ENCODE peak calls at places on chromosomes 4 and X, in five cellular contexts. S, Y, Q, G and H are unnamed samples.

GRCh38 chr4:71268156-71268555 is 70.7 kb upstream of the SLC4A4 start:
- DNase-seq in S (no peak), Y (no peak), Q (no peak), G (no peak), H (peak; percentile 48)

GRCh38 chr4:168177546-168178149 is 85.3 kb downstream of the ANXA10 start:
- DNase-seq in S (no peak), Y (no peak), Q (no peak), G (no peak), H (no peak)

GRCh38 chr4:82726601-82727000 is 72.0 kb downstream of the SCD5 start:
- DNase-seq in S (no peak), Y (no peak), Q (no peak), G (no peak), H (no peak)

GRCh38 chrX:54807524-54808108 is at the start of gene MAGED2:
- DNase-seq in S (peak; percentile 62), Y (no peak), Q (peak; percentile 45), G (peak; percentile 46), H (no peak)

GRCh38 chrX:110310896-110311295 is 7.0 kb downstream of the AMMECR1 start:
- DNase-seq in S (peak; percentile 17), Y (no peak), Q (no peak), G (no peak), H (no peak)

GRCh38 chr4:16122784-16123183 is 39.0 kb upstream of the PROM1 start:
- DNase-seq in S (no peak), Y (no peak), Q (no peak), G (no peak), H (no peak)

GRCh38 chrX:2958199-2958598 is 29.1 kb upstream of the ARSD start:
- DNase-seq in S (no peak), Y (no peak), Q (no peak), G (no peak), H (no peak)

GRCh38 chr4:112075129-112075753 is 70.0 kb upstream of the FAM241A start:
- DNase-seq in S (no peak), Y (peak; percentile 75), Q (peak; percentile 60), G (peak; percentile 66), H (peak; percentile 33)

GRCh38 chrX:154546354-154547244 is at the start of gene G6PD:
- DNase-seq in S (peak; percentile 77), Y (peak; percentile 20), Q (peak; percentile 93), G (peak; percentile 96), H (peak; percentile 62)